ENCODE peak calls at places on chromosomes 13 and 19, in ten cellular contexts. A, X, C, Q, O, S, Z, K, U and I are unnamed samples.

GRCh38 chr13:106398289-106398688 is 137.2 kb downstream of the EFNB2 start:
- DNase-seq in Z (no peak), K (no peak), U (no peak), C (no peak), S (no peak), O (no peak), A (no peak), Q (no peak), X (no peak), I (no peak)

GRCh38 chr13:19940106-19940505 is 18.4 kb upstream of the ZMYM2 start:
- DNase-seq in A (no peak), Q (no peak), S (no peak), Z (no peak), K (no peak), O (no peak), X (no peak), C (no peak), U (no peak), I (no peak)

GRCh38 chr19:35911790-35912189 is 3.7 kb upstream of the TYROBP start:
- DNase-seq in O (no peak), A (no peak), Q (peak), Z (no peak), U (no peak), S (no peak), C (no peak), K (no peak), X (no peak), I (no peak)

GRCh38 chr13:95492044-95492801 is 60.3 kb upstream of the CLDN10 start:
- DNase-seq in A (no peak), O (no peak), Z (no peak), C (no peak), K (no peak), U (no peak), Q (peak), S (no peak), X (no peak), I (no peak)

GRCh38 chr19:3413796-3414327 is 47.5 kb downstream of the NFIC start:
- DNase-seq in U (no peak), C (no peak), S (no peak), X (no peak), O (no peak), Z (no peak), A (no peak), Q (no peak), K (no peak), I (no peak)

GRCh38 chr13:59963383-59963782 is 200.3 kb downstream of the DIAPH3 start:
- DNase-seq in A (no peak), S (no peak), U (no peak), X (no peak), C (no peak), Q (no peak), O (no peak), Z (no peak), K (no peak), I (no peak)

GRCh38 chr19:4539697-4540581 is at the start of gene LRG1:
- DNase-seq in O (no peak), X (no peak), Z (no peak), A (peak), S (no peak), C (no peak), K (no peak), U (no peak), Q (no peak), I (no peak)

GRCh38 chr19:12784871-12785430 is 6.3 kb upstream of the JUNB start:
- DNase-seq in A (peak), U (no peak), Z (no peak), S (no peak), K (no peak), X (no peak), C (no peak), Q (no peak), O (peak), I (peak)

GRCh38 chr19:27774827-27775226 is 1438.1 kb downstream of the UQCRFS1 start:
- DNase-seq in S (no peak), U (no peak), C (no peak), Z (no peak), A (peak), K (no peak), Q (no peak), O (peak), X (no peak), I (peak)

GRCh38 chr13:101795460-101795859 is 343.0 kb downstream of the ITGBL1 start:
- DNase-seq in C (no peak), K (no peak), Q (no peak), S (no peak), X (no peak), A (no peak), Z (no peak), O (no peak), U (no peak), I (no peak)

GRCh38 chr13:55106509-55106908 is 2034.2 kb upstream of the PRR20A start:
- DNase-seq in O (no peak), U (no peak), X (no peak), Q (no peak), S (no peak), C (no peak), A (no peak), K (no peak), Z (no peak), I (no peak)

GRCh38 chr19:7348587-7349230 is at the start of gene ARHGEF18:
- DNase-seq in X (no peak), A (peak), O (peak), Z (no peak), K (peak), C (no peak), U (no peak), Q (no peak), S (no peak), I (peak)

GRCh38 chr19:10871711-10872550 is 578 bp downstream of the CARM1 start:
- DNase-seq in O (peak), K (peak), C (no peak), Q (no peak), X (no peak), A (no peak), U (peak), S (no peak), Z (no peak), I (peak)

GRCh38 chr13:44078806-44079378 is 199.2 kb downstream of the LACC1 start:
- DNase-seq in X (no peak), O (no peak), K (no peak), U (no peak), A (no peak), C (no peak), Q (no peak), Z (no peak), S (no peak), I (no peak)

GRCh38 chr13:112714366-112714765 is 24.5 kb downstream of the ATP11A start:
- DNase-seq in S (no peak), U (no peak), X (no peak), Z (no peak), A (no peak), O (no peak), K (peak), Q (no peak), C (no peak), I (no peak)

GRCh38 chr19:27851543-27852060 is 1361.3 kb downstream of the UQCRFS1 start:
- DNase-seq in Z (no peak), S (no peak), A (no peak), O (no peak), X (no peak), C (no peak), Q (no peak), U (no peak), K (no peak), I (no peak)

GRCh38 chr19:33055718-33056117 is 9.0 kb downstream of the RHPN2 start:
- DNase-seq in K (no peak), A (no peak), C (no peak), Q (no peak), U (no peak), S (no peak), Z (no peak), O (no peak), X (no peak), I (no peak)

GRCh38 chr19:39320948-39321831 is 527 bp upstream of the LRFN1 start:
- DNase-seq in K (no peak), X (no peak), U (no peak), A (no peak), S (no peak), Q (no peak), Z (no peak), O (no peak), C (no peak), I (no peak)

GRCh38 chr13:105518086-105518485 is 1017.4 kb downstream of the EFNB2 start:
- DNase-seq in U (no peak), S (no peak), Q (no peak), K (no peak), C (no peak), A (no peak), O (no peak), X (no peak), Z (no peak), I (no peak)

GRCh38 chr19:23440207-23440606 is 44.9 kb upstream of the ZNF91 start:
- DNase-seq in C (no peak), K (no peak), A (no peak), O (no peak), U (no peak), S (no peak), X (peak), Z (no peak), Q (no peak), I (no peak)

GRCh38 chr19:6425732-6426686 is 1.4 kb upstream of the KHSRP start:
- DNase-seq in O (no peak), X (no peak), Q (no peak), K (no peak), C (no peak), U (no peak), Z (no peak), A (peak), S (no peak), I (peak)

GRCh38 chr13:76917096-76917495 is 30.9 kb upstream of the KCTD12 start:
- DNase-seq in Z (no peak), Q (no peak), A (no peak), S (no peak), O (no peak), X (no peak), K (no peak), U (no peak), C (no peak), I (no peak)

GRCh38 chr13:20272571-20273171 is 40.6 kb upstream of the GJB6 start:
- DNase-seq in C (no peak), U (no peak), O (no peak), Z (no peak), Q (no peak), K (no peak), A (no peak), X (no peak), S (no peak), I (no peak)

GRCh38 chr19:47469419-47469700 is 2.3 kb downstream of the SLC8A2 start:
- DNase-seq in Q (no peak), X (no peak), U (no peak), A (no peak), O (no peak), Z (no peak), K (no peak), C (no peak), S (no peak), I (no peak)